ENCODE peak calls at places on chromosomes 13 and 19, in five cellular contexts. S is CD8-positive, alpha-beta T cell; K is sigmoid colon; T is CD4-positive, CD25-positive, alpha-beta regulatory T cell; Z is H1. B is an unnamed sample.

GRCh38 chr19:8307400-8307964 is 676 bp downstream of the CD320 start:
- DNase-seq in K (peak), Z (no peak), T (peak), S (no peak), B (no peak)

GRCh38 chr13:21365574-21365973 is 93.5 kb downstream of the ZDHHC20 start:
- DNase-seq in Z (no peak), K (no peak), T (no peak), S (peak), B (no peak)

GRCh38 chr19:5850743-5851293 is 431 bp downstream of the FUT3 start:
- DNase-seq in K (peak), S (no peak), Z (no peak), T (no peak), B (no peak)

GRCh38 chr13:113960276-113960948 is 13.5 kb downstream of the C13orf46 start:
- DNase-seq in Z (no peak), K (no peak), S (no peak), T (no peak), B (no peak)

GRCh38 chr13:20401958-20402856 is 123.5 kb downstream of the CRYL1 start:
- DNase-seq in K (peak), T (no peak), S (no peak), Z (no peak), B (no peak)

GRCh38 chr13:113082198-113083021 is 23.2 kb upstream of the F7 start:
- DNase-seq in Z (no peak), S (no peak), T (no peak), K (no peak), B (no peak)

GRCh38 chr13:52808842-52809219 is 39.6 kb downstream of the PCDH8 start:
- DNase-seq in K (no peak), S (no peak), T (no peak), Z (no peak), B (no peak)

GRCh38 chr13:42190529-42190928 is 81.4 kb upstream of the AKAP11 start:
- DNase-seq in K (no peak), Z (no peak), S (no peak), T (no peak), B (no peak)

GRCh38 chr13:99895428-99895998 is 76.1 kb downstream of the ZIC5 start:
- DNase-seq in T (no peak), S (no peak), Z (no peak), K (no peak), B (no peak)

GRCh38 chr19:36097036-36097435 is 13.9 kb upstream of the OVOL3 start:
- DNase-seq in T (no peak), K (no peak), Z (no peak), S (no peak), B (no peak)

GRCh38 chr13:114229486-114229885 is 5.2 kb upstream of the CDC16 start:
- DNase-seq in S (no peak), Z (no peak), T (no peak), K (no peak), B (no peak)

GRCh38 chr13:43804461-43805070 is 17.8 kb upstream of the ENOX1 start:
- DNase-seq in S (no peak), Z (no peak), T (no peak), K (no peak), B (peak)

GRCh38 chr13:46334008-46334407 is 53.0 kb downstream of the RUBCNL start:
- DNase-seq in K (no peak), S (no peak), Z (no peak), T (no peak), B (no peak)

GRCh38 chr13:109869312-109870237 is 83.2 kb upstream of the IRS2 start:
- DNase-seq in K (peak), T (no peak), Z (no peak), S (peak), B (peak)

GRCh38 chr19:2461751-2462634 is 5.2 kb upstream of the LMNB2 start:
- DNase-seq in Z (peak), T (peak), S (peak), K (no peak), B (no peak)
- H3K27ac ChIP-seq in Z (no peak), T (peak), S (no peak), K (peak), B (no peak)

GRCh38 chr13:27617801-27618411 is 2.4 kb downstream of the LNX2 start:
- DNase-seq in Z (no peak), S (no peak), T (no peak), K (no peak), B (no peak)
- H3K27ac ChIP-seq in Z (no peak), S (no peak), T (no peak), K (no peak), B (no peak)

GRCh38 chr19:16324384-16325160 is at the start of gene KLF2:
- DNase-seq in K (peak), T (peak), S (peak), Z (peak), B (peak)
- H3K27ac ChIP-seq in K (peak), T (peak), S (peak), Z (no peak), B (peak)

GRCh38 chr19:38708413-38709024 is 35.8 kb downstream of the CAPN12 start:
- DNase-seq in K (no peak), T (no peak), S (no peak), Z (no peak), B (no peak)

GRCh38 chr19:38705197-38706019 is 38.9 kb downstream of the CAPN12 start:
- DNase-seq in T (no peak), S (no peak), K (no peak), Z (no peak), B (no peak)

GRCh38 chr19:38709119-38709518 is 35.2 kb downstream of the CAPN12 start:
- DNase-seq in Z (no peak), T (no peak), S (no peak), K (no peak), B (no peak)

GRCh38 chr19:38707512-38708114 is 36.7 kb downstream of the CAPN12 start:
- DNase-seq in Z (no peak), K (peak), S (no peak), T (no peak), B (no peak)

GRCh38 chr19:38706792-38707511 is 37.3 kb downstream of the CAPN12 start:
- DNase-seq in S (no peak), Z (no peak), K (no peak), T (no peak), B (no peak)
- H3K27ac ChIP-seq in S (no peak), Z (no peak), K (peak), T (no peak), B (peak)

DNA sequence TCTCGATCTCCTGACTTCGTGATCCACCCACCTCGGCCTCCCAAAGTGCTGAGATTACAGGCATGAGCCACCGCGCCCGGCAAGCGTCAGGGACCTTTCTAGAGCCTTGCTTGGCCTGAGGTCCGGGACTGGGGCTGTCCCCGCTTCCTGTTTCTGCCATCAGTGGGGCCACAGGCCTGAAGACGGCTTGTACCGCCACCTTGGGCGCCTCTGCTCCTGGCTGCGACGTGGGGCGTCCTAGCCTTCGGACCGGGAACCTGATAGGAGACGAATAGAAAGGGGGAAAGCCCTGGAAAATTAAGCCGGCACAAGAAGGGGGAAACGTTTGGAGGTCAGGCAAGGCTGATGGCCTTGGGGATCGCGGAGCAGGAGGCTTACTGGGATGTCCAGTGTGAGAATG is 35.1 kb downstream of the RNF6 start:
- DNase-seq in Z (no peak), S (no peak), K (no peak), T (no peak), B (no peak)
- H3K27ac ChIP-seq in Z (no peak), S (no peak), K (peak), T (peak), B (no peak)

GRCh38 chr19:4575267-4575793 is 15.8 kb upstream of the SEMA6B start:
- DNase-seq in S (no peak), K (peak), Z (peak), T (no peak), B (peak)
- H3K27ac ChIP-seq in S (no peak), K (peak), Z (peak), T (no peak), B (peak)

GRCh38 chr19:46783670-46784069 is 4.7 kb downstream of the SLC1A5 start:
- DNase-seq in T (no peak), Z (no peak), K (no peak), S (no peak), B (no peak)

GRCh38 chr19:46786236-46787039 is 2.0 kb downstream of the SLC1A5 start:
- DNase-seq in K (peak), T (peak), Z (peak), S (peak), B (peak)

GRCh38 chr19:46784262-46785053 is 3.9 kb downstream of the SLC1A5 start:
- DNase-seq in Z (peak), T (peak), S (no peak), K (peak), B (peak)

GRCh38 chr19:46785980-46786235 is 2.5 kb downstream of the SLC1A5 start:
- DNase-seq in K (no peak), T (no peak), S (no peak), Z (no peak), B (no peak)

DNA sequence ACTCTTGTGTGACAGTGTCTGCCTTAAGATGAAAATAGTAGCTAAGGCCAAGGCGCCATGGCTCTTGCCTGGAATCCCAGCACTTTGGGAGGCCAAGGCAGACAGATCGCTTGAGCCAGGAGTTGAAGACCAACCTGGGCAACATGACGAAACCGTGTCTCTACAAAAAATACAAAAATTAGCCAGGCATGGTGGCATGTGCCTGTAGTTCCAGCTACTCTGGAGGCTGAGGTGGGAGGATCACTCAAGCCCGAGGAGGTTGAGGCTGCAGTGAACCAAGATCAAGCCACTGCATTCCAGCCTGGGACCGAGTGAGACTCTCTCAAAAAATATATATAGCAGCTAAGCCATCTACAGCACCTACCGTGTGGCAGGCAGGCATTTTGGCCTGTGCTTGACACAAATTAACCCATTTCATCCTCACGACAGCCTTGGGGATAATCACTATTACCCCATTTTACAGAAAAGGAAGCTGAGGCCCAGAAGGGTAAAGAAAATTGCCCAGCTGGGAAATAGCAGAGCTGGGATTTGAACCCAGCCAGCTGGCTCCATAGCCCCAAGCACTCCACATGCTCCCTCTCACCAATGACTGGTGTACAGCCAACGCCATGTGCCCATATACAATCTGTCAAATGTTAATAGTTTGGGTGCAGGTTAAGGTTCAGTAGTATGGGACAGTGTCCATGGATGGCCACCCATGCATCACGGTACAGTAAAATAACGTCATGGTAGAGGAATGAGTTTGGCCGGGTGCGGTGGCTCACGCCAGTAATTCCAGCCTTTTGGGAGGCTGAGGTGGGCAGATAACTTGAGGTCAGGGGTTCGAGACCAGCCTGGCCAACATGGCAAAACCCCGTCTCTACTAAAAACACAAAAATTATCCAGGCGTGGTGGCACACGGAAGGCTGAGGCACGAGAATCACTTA is 3.1 kb downstream of the SLC1A5 start:
- DNase-seq in T (no peak), Z (no peak), K (no peak), S (no peak), B (no peak)
- H3K27ac ChIP-seq in T (peak), Z (peak), K (peak), S (no peak), B (peak)

DNA sequence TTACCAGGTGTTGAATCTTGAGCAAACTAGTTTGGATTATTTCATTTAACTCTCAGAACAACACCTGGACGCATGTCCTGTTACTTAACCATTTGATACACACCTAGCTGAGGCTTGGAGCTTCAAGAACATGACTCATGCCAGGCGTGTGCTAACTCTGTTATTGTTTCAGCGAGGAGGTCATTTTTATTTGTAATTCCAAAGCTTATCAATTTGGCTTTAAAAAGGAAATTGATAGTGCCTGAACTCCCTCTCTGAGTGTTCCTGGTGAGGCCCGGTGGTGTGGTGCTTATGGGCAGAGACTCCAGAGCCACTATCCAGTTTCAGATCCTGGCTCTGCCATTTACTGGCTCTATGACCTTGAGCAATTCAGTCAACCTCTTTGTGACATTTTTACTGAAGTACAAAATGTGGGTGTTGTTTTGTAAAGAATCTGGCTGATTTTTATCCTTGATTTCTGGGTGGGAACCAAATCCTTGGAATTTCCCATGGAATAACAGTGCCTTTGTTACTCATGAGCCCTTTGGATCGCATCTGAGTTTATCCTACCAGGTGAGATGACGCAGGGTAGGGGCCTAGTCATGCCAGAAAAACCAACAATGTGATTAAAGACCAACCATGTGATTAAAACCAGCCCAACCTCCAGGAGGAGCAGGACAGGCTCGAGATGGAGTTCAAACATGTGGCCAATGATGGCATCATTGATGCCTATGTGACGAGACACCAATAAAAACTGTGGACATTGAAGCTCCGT is 198.8 kb downstream of the MYO16 start:
- DNase-seq in T (no peak), K (no peak), Z (no peak), S (no peak), B (no peak)
- H3K27ac ChIP-seq in T (no peak), K (no peak), Z (no peak), S (no peak), B (no peak)

B was measured in AG04450.